ENCODE peak calls at places on chromosomes 11 and 22, in four cellular contexts. One of them, this sample, is unnamed.

GRCh38 chr11:46119053-46119351 is 2.3 kb downstream of the PHF21A start:
- DNase-seq in GM12878: no peak
- DNase-seq in H1: no peak
- DNase-seq in HepG2: no peak
- DNase-seq in this sample: no peak

GRCh38 chr11:1468002-1468401 is 18.6 kb downstream of the MOB2 start:
- DNase-seq in GM12878: no peak
- DNase-seq in H1: no peak
- DNase-seq in HepG2: no peak
- DNase-seq in this sample: no peak

GRCh38 chr22:30426395-30427353 is 1.1 kb downstream of the MTFP1 start:
- DNase-seq in GM12878: peak
- DNase-seq in H1: peak
- DNase-seq in HepG2: peak
- DNase-seq in this sample: peak

GRCh38 chr11:68036717-68037239 is 2.0 kb upstream of the TCIRG1 start:
- DNase-seq in GM12878: no peak
- DNase-seq in H1: no peak
- DNase-seq in HepG2: no peak
- DNase-seq in this sample: no peak

GRCh38 chr11:2928605-2929510 is at the start of gene PHLDA2:
- DNase-seq in GM12878: no peak
- DNase-seq in H1: no peak
- DNase-seq in HepG2: no peak
- DNase-seq in this sample: peak

GRCh38 chr22:37267128-37267587 is 15.2 kb upstream of the CYTH4 start:
- DNase-seq in GM12878: no peak
- DNase-seq in H1: no peak
- DNase-seq in HepG2: no peak
- DNase-seq in this sample: peak

GRCh38 chr22:37304595-37305343 is 22.5 kb downstream of the CYTH4 start:
- DNase-seq in GM12878: no peak
- DNase-seq in H1: no peak
- DNase-seq in HepG2: peak
- DNase-seq in this sample: no peak

GRCh38 chr11:19951558-19952083 is 208.7 kb downstream of the DBX1 start:
- DNase-seq in GM12878: peak
- DNase-seq in H1: no peak
- DNase-seq in HepG2: peak
- DNase-seq in this sample: peak

GRCh38 chr11:76598426-76598839 is 72.1 kb downstream of the LRRC32 start:
- DNase-seq in GM12878: peak
- DNase-seq in H1: no peak
- DNase-seq in HepG2: peak
- DNase-seq in this sample: peak

GRCh38 chr11:11782532-11783110 is 59.2 kb upstream of the USP47 start:
- DNase-seq in GM12878: no peak
- DNase-seq in H1: no peak
- DNase-seq in HepG2: no peak
- DNase-seq in this sample: no peak

GRCh38 chr11:117392979-117393378 is 65.3 kb downstream of the CEP164 start:
- DNase-seq in GM12878: no peak
- DNase-seq in H1: no peak
- DNase-seq in HepG2: no peak
- DNase-seq in this sample: no peak

GRCh38 chr11:202490-202889 is 4.7 kb downstream of the BET1L start:
- DNase-seq in GM12878: no peak
- DNase-seq in H1: no peak
- DNase-seq in HepG2: no peak
- DNase-seq in this sample: no peak

GRCh38 chr11:96052921-96053631 is 129.2 kb upstream of the MTMR2 start:
- DNase-seq in GM12878: peak
- DNase-seq in H1: no peak
- DNase-seq in HepG2: no peak
- DNase-seq in this sample: no peak

GRCh38 chr11:79168530-79169110 is 272.2 kb downstream of the TENM4 start:
- DNase-seq in GM12878: no peak
- DNase-seq in H1: no peak
- DNase-seq in HepG2: no peak
- DNase-seq in this sample: no peak

GRCh38 chr22:50731811-50732624 is 6.0 kb upstream of the ACR start:
- DNase-seq in GM12878: no peak
- DNase-seq in H1: no peak
- DNase-seq in HepG2: peak
- DNase-seq in this sample: peak

GRCh38 chr22:37492428-37493344 is 6.5 kb upstream of the MFNG start:
- DNase-seq in GM12878: no peak
- DNase-seq in H1: peak
- DNase-seq in HepG2: no peak
- DNase-seq in this sample: peak

GRCh38 chr11:281486-282161 is 3.4 kb downstream of the NLRP6 start:
- DNase-seq in GM12878: no peak
- DNase-seq in H1: no peak
- DNase-seq in HepG2: no peak
- DNase-seq in this sample: no peak

GRCh38 chr11:2671748-2672147 is 28.0 kb downstream of the KCNQ1OT1 start:
- DNase-seq in GM12878: no peak
- DNase-seq in H1: no peak
- DNase-seq in HepG2: no peak
- DNase-seq in this sample: no peak

GRCh38 chr11:7546324-7546791 is 32.6 kb downstream of the PPFIBP2 start:
- DNase-seq in GM12878: no peak
- DNase-seq in H1: no peak
- DNase-seq in HepG2: no peak
- DNase-seq in this sample: no peak

GRCh38 chr11:88979641-88980040 is 86.1 kb downstream of the GRM5 start:
- DNase-seq in GM12878: no peak
- DNase-seq in H1: no peak
- DNase-seq in HepG2: no peak
- DNase-seq in this sample: no peak

GRCh38 chr11:1753426-1754305 is 3.3 kb upstream of the IFITM10 start:
- DNase-seq in GM12878: no peak
- DNase-seq in H1: no peak
- DNase-seq in HepG2: no peak
- DNase-seq in this sample: no peak

GRCh38 chr11:125370561-125371389 is 125.3 kb downstream of the FEZ1 start:
- DNase-seq in GM12878: no peak
- DNase-seq in H1: no peak
- DNase-seq in HepG2: no peak
- DNase-seq in this sample: no peak

GRCh38 chr22:47151064-47151463 is 388.6 kb downstream of the TBC1D22A start:
- DNase-seq in GM12878: no peak
- DNase-seq in H1: no peak
- DNase-seq in HepG2: no peak
- DNase-seq in this sample: no peak

GRCh38 chr11:108135845-108136599 is 14.7 kb downstream of the ACAT1 start:
- DNase-seq in GM12878: no peak
- DNase-seq in H1: no peak
- DNase-seq in HepG2: no peak
- DNase-seq in this sample: peak

GRCh38 chr11:73350908-73351636 is 25.1 kb upstream of the RELT start:
- DNase-seq in GM12878: no peak
- DNase-seq in H1: no peak
- DNase-seq in HepG2: peak
- DNase-seq in this sample: peak

GRCh38 chr22:38086001-38086845 is 2.2 kb upstream of the SLC16A8 start:
- DNase-seq in GM12878: no peak
- DNase-seq in H1: no peak
- DNase-seq in HepG2: no peak
- DNase-seq in this sample: no peak

GRCh38 chr22:44547371-44547770 is 49.3 kb upstream of the RTL6 start:
- DNase-seq in GM12878: no peak
- DNase-seq in H1: no peak
- DNase-seq in HepG2: no peak
- DNase-seq in this sample: no peak

GRCh38 chr11:46222485-46223251 is 54.8 kb upstream of the CREB3L1 start:
- DNase-seq in GM12878: no peak
- DNase-seq in H1: no peak
- DNase-seq in HepG2: no peak
- DNase-seq in this sample: no peak

GRCh38 chr11:5345831-5346230 is 2.5 kb upstream of the OR51B5 start:
- DNase-seq in GM12878: no peak
- DNase-seq in H1: no peak
- DNase-seq in HepG2: no peak
- DNase-seq in this sample: no peak

GRCh38 chr11:44192015-44192380 is 96.5 kb downstream of the EXT2 start:
- DNase-seq in GM12878: no peak
- DNase-seq in H1: no peak
- DNase-seq in HepG2: no peak
- DNase-seq in this sample: no peak

GRCh38 chr22:17266261-17266971 is 47.2 kb upstream of the ADA2 start:
- DNase-seq in GM12878: no peak
- DNase-seq in H1: no peak
- DNase-seq in HepG2: no peak
- DNase-seq in this sample: peak

GRCh38 chr22:50189849-50190181 is 4.1 kb downstream of the TRABD start:
- DNase-seq in GM12878: no peak
- DNase-seq in H1: no peak
- DNase-seq in HepG2: no peak
- DNase-seq in this sample: no peak

GRCh38 chr11:46277313-46277622 is 194 bp upstream of the CREB3L1 start:
- DNase-seq in GM12878: no peak
- DNase-seq in H1: no peak
- DNase-seq in HepG2: no peak
- DNase-seq in this sample: peak

GRCh38 chr22:40345271-40345670 is 1.0 kb upstream of the ADSL start:
- DNase-seq in GM12878: no peak
- DNase-seq in H1: no peak
- DNase-seq in HepG2: no peak
- DNase-seq in this sample: no peak

GRCh38 chr22:28137036-28137435 is 218.0 kb upstream of the PITPNB start:
- DNase-seq in GM12878: no peak
- DNase-seq in H1: no peak
- DNase-seq in HepG2: no peak
- DNase-seq in this sample: no peak
- TF ChIP-seq SUZ12 in GM12878: no peak
- TF ChIP-seq SUZ12 in H1: no peak
- TF ChIP-seq SUZ12 in HepG2: no peak
- TF ChIP-seq SUZ12 in this sample: no peak

GRCh38 chr11:65979261-65979759 is 17.8 kb downstream of the SART1 start:
- DNase-seq in GM12878: no peak
- DNase-seq in H1: no peak
- DNase-seq in HepG2: no peak
- DNase-seq in this sample: no peak

GRCh38 chr11:65981972-65982823 is 19.8 kb downstream of the EIF1AD start:
- DNase-seq in GM12878: no peak
- DNase-seq in H1: no peak
- DNase-seq in HepG2: no peak
- DNase-seq in this sample: no peak

GRCh38 chr11:65983589-65983987 is 18.4 kb downstream of the EIF1AD start:
- DNase-seq in GM12878: no peak
- DNase-seq in H1: no peak
- DNase-seq in HepG2: no peak
- DNase-seq in this sample: no peak

GRCh38 chr11:65982824-65983588 is 19.0 kb downstream of the EIF1AD start:
- DNase-seq in GM12878: no peak
- DNase-seq in H1: no peak
- DNase-seq in HepG2: no peak
- DNase-seq in this sample: no peak

DNA sequence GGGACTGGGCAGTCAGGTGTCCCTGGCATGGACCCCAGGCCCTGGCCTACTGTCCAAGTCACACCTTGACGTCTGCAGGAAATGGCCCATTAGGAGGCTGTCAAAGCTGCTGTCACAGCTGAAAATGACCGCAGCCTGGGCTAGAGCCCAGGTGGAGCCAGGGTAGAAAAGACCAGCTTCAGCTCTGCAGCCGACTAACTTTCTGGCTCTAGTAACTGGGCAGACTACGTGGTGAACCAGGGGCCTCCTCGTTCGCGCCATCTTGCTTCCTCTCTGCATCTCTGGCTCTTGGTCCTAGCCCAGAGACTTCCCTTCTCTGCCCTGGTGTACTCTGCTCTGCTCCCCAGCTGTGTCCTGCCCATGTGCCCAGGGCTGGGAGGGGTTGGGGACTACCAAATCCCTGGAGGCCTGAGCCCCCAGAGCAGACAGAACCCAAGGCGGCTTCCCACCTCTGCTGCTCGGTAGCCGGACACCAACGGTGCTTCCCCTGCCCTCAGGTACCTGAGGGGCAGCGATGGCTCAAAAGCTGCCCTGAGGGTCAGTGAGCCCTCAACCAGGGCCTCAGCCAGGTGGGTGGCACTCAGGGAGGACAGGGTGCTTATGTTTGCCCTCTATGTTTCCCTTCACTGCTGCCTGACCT is 19.7 kb downstream of the SART1 start:
- DNase-seq in GM12878: no peak
- DNase-seq in H1: no peak
- DNase-seq in HepG2: no peak
- DNase-seq in this sample: no peak
- TF ChIP-seq SP1 in GM12878: no peak
- TF ChIP-seq SP1 in H1: no peak
- TF ChIP-seq SP1 in HepG2: no peak
- TF ChIP-seq SP1 in this sample: no peak

DNA sequence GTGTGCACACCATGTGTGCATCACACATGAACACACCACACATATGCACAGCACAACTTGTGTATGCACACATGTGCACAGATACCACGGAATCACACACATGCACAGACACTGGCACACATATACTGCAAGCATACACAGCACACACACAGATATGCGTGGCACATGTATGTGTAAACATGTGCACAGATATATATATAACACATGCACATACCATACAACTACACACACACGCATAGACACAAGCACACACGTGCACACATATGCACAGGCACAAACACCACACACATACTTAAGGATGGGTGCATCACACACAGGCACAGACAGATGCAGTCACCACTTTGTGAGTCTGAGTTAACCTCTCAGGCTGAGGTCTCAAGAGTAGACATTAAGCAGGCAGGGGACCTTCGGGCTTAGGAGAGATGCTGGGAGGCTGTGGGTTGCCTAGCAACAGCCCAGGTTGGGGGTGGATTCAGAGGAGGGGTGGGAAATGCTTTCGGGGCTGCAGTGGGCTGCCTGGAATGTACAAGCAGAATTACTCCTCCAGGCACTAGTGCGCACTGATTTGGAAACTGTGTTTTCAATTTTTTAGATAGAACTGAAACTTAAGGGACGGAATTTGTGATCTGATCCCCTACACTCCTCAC is 83.0 kb downstream of the MYO18B start:
- DNase-seq in GM12878: no peak
- DNase-seq in H1: no peak
- DNase-seq in HepG2: no peak
- DNase-seq in this sample: no peak
- TF ChIP-seq SUZ12 in GM12878: no peak
- TF ChIP-seq SUZ12 in H1: no peak
- TF ChIP-seq SUZ12 in HepG2: no peak
- TF ChIP-seq SUZ12 in this sample: no peak

DNA sequence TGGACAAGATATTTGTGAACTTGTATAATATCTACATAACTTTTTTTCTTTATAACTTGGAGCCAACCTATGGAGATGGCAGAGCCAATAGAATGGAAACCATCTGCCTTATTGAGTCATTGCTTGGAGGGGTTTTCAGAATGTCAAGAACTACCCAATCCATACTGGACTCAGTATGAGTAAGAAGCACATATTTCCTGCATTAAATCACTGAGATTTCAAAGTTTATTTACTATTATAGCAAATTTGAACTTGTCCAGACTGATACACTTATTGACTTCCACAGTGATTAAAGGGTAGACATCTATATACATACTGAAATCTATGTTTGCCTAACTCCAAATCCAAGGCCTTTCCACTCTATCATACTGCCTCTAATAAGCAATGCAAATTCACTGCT is 704.0 kb downstream of the KCNA4 start:
- DNase-seq in GM12878: no peak
- DNase-seq in H1: no peak
- DNase-seq in HepG2: no peak
- DNase-seq in this sample: no peak
- TF ChIP-seq SP1 in GM12878: no peak
- TF ChIP-seq SP1 in H1: no peak
- TF ChIP-seq SP1 in HepG2: no peak
- TF ChIP-seq SP1 in this sample: no peak

This sample was measured in HEK293T.